ENCODE peak calls at places on chromosomes 1 and 21, in six cellular contexts. One of them, this sample, is unnamed.

GRCh38 chr1:55938376-55938850 is 641.0 kb downstream of the PLPP3 start:
- DNase-seq in stimulated activated CD8-positive, alpha-beta memory T cell treated with anti-CD3 and anti-CD28 coated beads, Interleukin-2, amount 100 ng/mL, for 1 hour: no peak
- DNase-seq in myocyte: peak
- DNase-seq in NCI-H345: peak
- DNase-seq in HEK293T: no peak
- DNase-seq in cardiac fibroblast: peak
- DNase-seq in this sample: no peak

GRCh38 chr21:46022551-46023107 is 41.1 kb downstream of the COL6A1 start:
- DNase-seq in stimulated activated CD8-positive, alpha-beta memory T cell treated with anti-CD3 and anti-CD28 coated beads, Interleukin-2, amount 100 ng/mL, for 1 hour: no peak
- DNase-seq in myocyte: no peak
- DNase-seq in NCI-H345: no peak
- DNase-seq in HEK293T: no peak
- DNase-seq in cardiac fibroblast: no peak
- DNase-seq in this sample: no peak

GRCh38 chr1:7421471-7422075 is 349.5 kb upstream of the VAMP3 start:
- DNase-seq in stimulated activated CD8-positive, alpha-beta memory T cell treated with anti-CD3 and anti-CD28 coated beads, Interleukin-2, amount 100 ng/mL, for 1 hour: no peak
- DNase-seq in myocyte: no peak
- DNase-seq in NCI-H345: no peak
- DNase-seq in HEK293T: no peak
- DNase-seq in cardiac fibroblast: no peak
- DNase-seq in this sample: no peak

GRCh38 chr1:75203415-75204277 is 69.5 kb downstream of the LHX8 start:
- DNase-seq in stimulated activated CD8-positive, alpha-beta memory T cell treated with anti-CD3 and anti-CD28 coated beads, Interleukin-2, amount 100 ng/mL, for 1 hour: no peak
- DNase-seq in myocyte: peak
- DNase-seq in NCI-H345: peak
- DNase-seq in HEK293T: peak
- DNase-seq in cardiac fibroblast: peak
- DNase-seq in this sample: peak

GRCh38 chr1:151003175-151003574 is 3.5 kb downstream of the MINDY1 start:
- DNase-seq in stimulated activated CD8-positive, alpha-beta memory T cell treated with anti-CD3 and anti-CD28 coated beads, Interleukin-2, amount 100 ng/mL, for 1 hour: no peak
- DNase-seq in myocyte: no peak
- DNase-seq in NCI-H345: no peak
- DNase-seq in HEK293T: no peak
- DNase-seq in cardiac fibroblast: no peak
- DNase-seq in this sample: no peak

GRCh38 chr1:227779651-227780050 is 35.8 kb upstream of the PRSS38 start:
- DNase-seq in stimulated activated CD8-positive, alpha-beta memory T cell treated with anti-CD3 and anti-CD28 coated beads, Interleukin-2, amount 100 ng/mL, for 1 hour: no peak
- DNase-seq in myocyte: no peak
- DNase-seq in NCI-H345: no peak
- DNase-seq in HEK293T: no peak
- DNase-seq in cardiac fibroblast: no peak
- DNase-seq in this sample: no peak

GRCh38 chr1:68198752-68199151 is 33.6 kb downstream of the WLS start:
- DNase-seq in stimulated activated CD8-positive, alpha-beta memory T cell treated with anti-CD3 and anti-CD28 coated beads, Interleukin-2, amount 100 ng/mL, for 1 hour: no peak
- DNase-seq in myocyte: no peak
- DNase-seq in NCI-H345: no peak
- DNase-seq in HEK293T: no peak
- DNase-seq in cardiac fibroblast: no peak
- DNase-seq in this sample: no peak

GRCh38 chr21:45330075-45330781 is 42.5 kb upstream of the POFUT2 start:
- DNase-seq in stimulated activated CD8-positive, alpha-beta memory T cell treated with anti-CD3 and anti-CD28 coated beads, Interleukin-2, amount 100 ng/mL, for 1 hour: no peak
- DNase-seq in myocyte: peak
- DNase-seq in NCI-H345: peak
- DNase-seq in HEK293T: no peak
- DNase-seq in cardiac fibroblast: peak
- DNase-seq in this sample: no peak

GRCh38 chr1:47881505-47882442 is 115.4 kb downstream of the TRABD2B start:
- DNase-seq in stimulated activated CD8-positive, alpha-beta memory T cell treated with anti-CD3 and anti-CD28 coated beads, Interleukin-2, amount 100 ng/mL, for 1 hour: no peak
- DNase-seq in myocyte: peak
- DNase-seq in NCI-H345: peak
- DNase-seq in HEK293T: no peak
- DNase-seq in cardiac fibroblast: peak
- DNase-seq in this sample: no peak

GRCh38 chr1:38559180-38559874 is 300.2 kb downstream of the RRAGC start:
- DNase-seq in stimulated activated CD8-positive, alpha-beta memory T cell treated with anti-CD3 and anti-CD28 coated beads, Interleukin-2, amount 100 ng/mL, for 1 hour: peak
- DNase-seq in myocyte: no peak
- DNase-seq in NCI-H345: no peak
- DNase-seq in HEK293T: no peak
- DNase-seq in cardiac fibroblast: no peak
- DNase-seq in this sample: no peak

GRCh38 chr1:1543706-1544099 is 3.3 kb upstream of the TMEM240 start:
- DNase-seq in stimulated activated CD8-positive, alpha-beta memory T cell treated with anti-CD3 and anti-CD28 coated beads, Interleukin-2, amount 100 ng/mL, for 1 hour: no peak
- DNase-seq in myocyte: no peak
- DNase-seq in NCI-H345: no peak
- DNase-seq in HEK293T: no peak
- DNase-seq in cardiac fibroblast: no peak
- DNase-seq in this sample: no peak

GRCh38 chr1:19477284-19478240 is 7.8 kb downstream of the CAPZB start:
- DNase-seq in stimulated activated CD8-positive, alpha-beta memory T cell treated with anti-CD3 and anti-CD28 coated beads, Interleukin-2, amount 100 ng/mL, for 1 hour: peak
- DNase-seq in myocyte: no peak
- DNase-seq in NCI-H345: peak
- DNase-seq in HEK293T: no peak
- DNase-seq in cardiac fibroblast: no peak
- DNase-seq in this sample: peak

GRCh38 chr1:196143602-196144342 is 464.5 kb downstream of the KCNT2 start:
- DNase-seq in stimulated activated CD8-positive, alpha-beta memory T cell treated with anti-CD3 and anti-CD28 coated beads, Interleukin-2, amount 100 ng/mL, for 1 hour: no peak
- DNase-seq in myocyte: no peak
- DNase-seq in NCI-H345: no peak
- DNase-seq in HEK293T: peak
- DNase-seq in cardiac fibroblast: no peak
- DNase-seq in this sample: no peak

GRCh38 chr1:205271277-205271676 is 43.5 kb downstream of the TMCC2 start:
- DNase-seq in stimulated activated CD8-positive, alpha-beta memory T cell treated with anti-CD3 and anti-CD28 coated beads, Interleukin-2, amount 100 ng/mL, for 1 hour: no peak
- DNase-seq in myocyte: no peak
- DNase-seq in NCI-H345: no peak
- DNase-seq in HEK293T: no peak
- DNase-seq in cardiac fibroblast: peak
- DNase-seq in this sample: no peak

GRCh38 chr1:163083690-163084089 is 14.5 kb downstream of the RGS4 start:
- DNase-seq in stimulated activated CD8-positive, alpha-beta memory T cell treated with anti-CD3 and anti-CD28 coated beads, Interleukin-2, amount 100 ng/mL, for 1 hour: no peak
- DNase-seq in myocyte: no peak
- DNase-seq in NCI-H345: no peak
- DNase-seq in HEK293T: no peak
- DNase-seq in cardiac fibroblast: no peak
- DNase-seq in this sample: no peak